ENCODE peak calls at places on chromosomes 7 and 10, in nine cellular contexts. E is neural progenitor cell; U is stomach; L is suprapubic skin; P is mucosa of descending colon; H is dorsolateral prefrontal cortex; B is left lung; R is CD8-positive, alpha-beta memory T cell; F is coronary artery. A is an unnamed sample.
A peak's percentile ranks its signal among the peaks of the same experiment; 100 is the strongest.

GRCh38 chr10:70481831-70482530 is 3.4 kb downstream of the PALD1 start:
- DNase-seq in E (no peak), F (no peak), P (no peak), B (peak; percentile 47), H (no peak), U (no peak), L (no peak), R (no peak), A (peak; percentile 90)

GRCh38 chr7:98686466-98687080 is 69.5 kb downstream of the NPTX2 start:
- DNase-seq in B (no peak), L (no peak), P (no peak), E (no peak), U (no peak), F (no peak), R (no peak), H (no peak), A (no peak)

GRCh38 chr10:96501985-96502384 is 11.7 kb downstream of the TLL2 start:
- DNase-seq in H (no peak), E (no peak), P (no peak), F (no peak), L (no peak), R (no peak), B (no peak), U (no peak), A (no peak)

GRCh38 chr7:43220250-43220649 is 107.8 kb downstream of the HECW1 start:
- DNase-seq in U (no peak), F (no peak), P (no peak), B (no peak), H (no peak), E (no peak), L (no peak), R (no peak), A (no peak)

GRCh38 chr7:537911-538634 is 18.4 kb upstream of the PDGFA start:
- DNase-seq in R (no peak), F (no peak), H (no peak), B (peak; percentile 92), L (no peak), P (peak; percentile 95), U (peak; percentile 73), E (no peak), A (peak; percentile 75)

GRCh38 chr7:12423355-12423994 is 19.8 kb upstream of the VWDE start:
- DNase-seq in H (no peak), L (no peak), R (no peak), F (no peak), P (no peak), U (no peak), E (no peak), B (no peak), A (no peak)

GRCh38 chr10:49817845-49818244 is 55.7 kb upstream of the OGDHL start:
- DNase-seq in E (no peak), B (no peak), L (no peak), P (no peak), F (no peak), R (no peak), U (no peak), H (no peak), A (no peak)

GRCh38 chr10:7478727-7479457 is 68.1 kb upstream of the SFMBT2 start:
- DNase-seq in L (no peak), H (no peak), E (no peak), P (no peak), U (no peak), B (no peak), F (no peak), R (no peak), A (no peak)

GRCh38 chr10:84126785-84127167 is 12.5 kb upstream of the GHITM start:
- DNase-seq in R (no peak), H (no peak), F (no peak), B (no peak), E (no peak), U (no peak), P (no peak), L (no peak), A (no peak)

GRCh38 chr7:47786557-47787248 is 161.6 kb downstream of the PKD1L1 start:
- DNase-seq in H (no peak), L (peak; percentile 75), F (peak; percentile 84), E (peak; percentile 34), R (no peak), U (no peak), P (peak; percentile 70), B (peak; percentile 76), A (peak; percentile 77)

GRCh38 chr10:12819071-12819470 is 182.4 kb downstream of the CCDC3 start:
- DNase-seq in U (no peak), E (peak; percentile 37), L (no peak), R (no peak), H (no peak), B (no peak), F (no peak), P (no peak), A (no peak)

GRCh38 chr7:18593602-18594279 is 98.2 kb downstream of the HDAC9 start:
- DNase-seq in B (no peak), H (no peak), E (no peak), P (no peak), R (no peak), U (no peak), F (no peak), L (no peak), A (no peak)

GRCh38 chr7:18590744-18591340 is 95.3 kb downstream of the HDAC9 start:
- DNase-seq in B (no peak), P (no peak), R (no peak), L (no peak), H (no peak), E (peak; percentile 28), F (no peak), U (no peak), A (no peak)

DNA sequence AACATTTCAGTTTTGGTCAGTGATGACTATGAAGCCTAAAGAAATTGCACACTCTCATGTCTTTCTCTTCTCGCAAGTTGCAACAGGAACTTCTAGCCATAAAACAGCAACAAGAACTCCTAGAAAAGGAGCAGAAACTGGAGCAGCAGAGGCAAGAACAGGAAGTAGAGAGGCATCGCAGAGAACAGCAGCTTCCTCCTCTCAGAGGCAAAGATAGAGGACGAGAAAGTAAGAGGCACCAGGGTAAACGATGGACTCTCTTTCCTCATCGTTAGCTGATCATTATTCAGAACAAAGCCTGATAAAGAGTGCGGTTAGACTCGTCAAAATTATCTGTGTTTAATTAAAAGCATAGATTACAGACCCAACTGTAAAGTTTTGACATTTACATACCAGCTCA is 94.7 kb downstream of the HDAC9 start:
- DNase-seq in B (no peak), P (no peak), H (no peak), U (no peak), E (no peak), F (no peak), L (no peak), R (no peak), A (no peak)
- H3K4me3 ChIP-seq in B (no peak overlapping the region), P (no peak overlapping the region), H (no peak overlapping the region), U (no peak overlapping the region), E (no peak overlapping the region), F (no peak overlapping the region), L (no peak overlapping the region), R (no peak overlapping the region), A (no peak overlapping the region)

GRCh38 chr7:5692112-5692844 is 89.2 kb downstream of the RNF216 start:
- DNase-seq in R (no peak), F (peak; percentile 94), B (no peak), P (peak; percentile 72), E (no peak), L (peak; percentile 93), U (peak; percentile 37), H (peak; percentile 61), A (peak; percentile 93)

GRCh38 chr7:5692845-5693278 is 88.6 kb downstream of the RNF216 start:
- DNase-seq in R (no peak), B (no peak), L (no peak), E (no peak), P (no peak), U (no peak), H (no peak), F (no peak), A (no peak)

GRCh38 chr7:5690931-5691461 is 90.5 kb downstream of the RNF216 start:
- DNase-seq in H (no peak), F (no peak), E (no peak), L (no peak), U (no peak), B (no peak), R (peak; percentile 9), P (no peak), A (peak; percentile 61)

GRCh38 chr7:5689716-5690115 is 91.7 kb downstream of the RNF216 start:
- DNase-seq in B (no peak), L (no peak), U (no peak), F (no peak), E (no peak), H (no peak), P (peak; percentile 30), R (no peak), A (no peak)

GRCh38 chr7:5691536-5692090 is 89.8 kb downstream of the RNF216 start:
- DNase-seq in L (no peak), R (no peak), P (no peak), E (no peak), H (no peak), B (no peak), U (no peak), F (no peak), A (no peak)
- H3K4me3 ChIP-seq in L (no peak overlapping the region), R (no peak overlapping the region), P (no peak overlapping the region), E (no peak overlapping the region), H (no peak overlapping the region), B (no peak overlapping the region), U (no peak overlapping the region), F (peak overlapping the region; percentile 64), A (peak overlapping the region; percentile 14)

DNA sequence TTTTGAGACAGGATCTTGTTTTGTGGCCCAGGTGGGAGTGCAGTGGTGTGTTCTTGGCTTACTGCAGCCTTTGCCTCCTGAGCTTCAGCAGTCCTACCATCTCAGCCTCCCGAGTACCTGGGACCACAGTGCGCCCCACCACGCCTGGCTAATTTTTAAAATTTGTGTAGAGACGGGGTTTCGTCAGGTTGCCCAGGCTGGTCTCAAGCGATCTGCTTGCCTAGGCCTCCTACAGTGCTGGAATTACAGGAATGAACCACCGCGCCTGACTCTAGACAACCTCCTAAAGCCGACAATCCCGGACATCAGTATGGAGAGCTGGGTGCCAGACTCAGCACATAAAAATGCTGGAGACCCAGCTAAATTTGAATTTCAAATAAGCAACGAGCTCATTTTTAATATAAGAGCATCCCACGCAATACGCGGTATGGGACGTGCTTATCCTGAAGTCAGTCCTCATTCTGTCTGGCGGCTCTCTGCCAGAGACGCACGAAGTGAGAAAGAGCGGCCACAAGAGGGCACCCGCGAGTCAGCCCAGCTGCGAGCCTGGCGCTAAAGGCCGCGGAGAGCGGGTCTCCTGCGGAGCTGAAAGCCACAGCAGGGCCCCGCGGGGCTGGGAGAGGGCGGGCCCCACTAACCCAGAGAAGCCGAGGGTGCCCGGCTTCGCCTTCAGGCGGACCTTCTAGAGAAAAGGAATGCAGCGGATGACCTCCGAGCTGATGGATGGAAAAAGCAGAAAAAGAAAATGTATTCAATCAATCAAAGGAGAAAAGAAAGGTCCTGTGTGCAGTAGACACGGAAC is 7.1 kb downstream of the CALY start:
- DNase-seq in L (no peak), R (peak; percentile 81), U (peak; percentile 91), F (no peak), H (peak; percentile 86), E (peak; percentile 93), P (peak; percentile 80), B (peak; percentile 97), A (peak; percentile 87)
- H3K4me3 ChIP-seq in L (peak overlapping the region; percentile 17), R (no peak overlapping the region), U (peak overlapping the region; percentile 33), F (peak overlapping the region; percentile 27), H (peak overlapping the region; percentile 35), E (peak overlapping the region; percentile 36), P (no peak overlapping the region), B (peak overlapping the region; percentile 13), A (no peak overlapping the region)

DNA sequence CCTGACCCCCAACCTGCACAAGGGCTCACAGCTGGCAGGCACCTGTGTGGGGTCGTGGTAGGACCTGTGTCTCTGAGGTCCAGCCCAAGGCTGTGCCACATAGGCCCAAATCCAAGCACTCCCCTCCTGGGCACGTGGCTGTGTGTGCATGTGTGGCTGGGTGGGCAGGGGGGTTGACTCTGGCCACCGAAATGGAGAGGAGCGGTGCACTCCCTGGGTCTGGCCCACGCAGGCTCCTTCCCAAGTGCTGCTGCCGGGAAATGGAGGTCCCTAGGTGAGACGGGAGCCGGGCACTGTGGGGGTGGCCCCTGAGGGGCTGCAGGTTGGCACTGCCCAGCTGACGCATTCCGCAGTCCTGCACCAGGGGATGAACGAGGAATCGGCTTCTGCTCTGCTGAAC is 528.1 kb downstream of the DNAJB6 start:
- DNase-seq in B (no peak), H (no peak), U (no peak), P (no peak), R (no peak), L (no peak), E (no peak), F (no peak), A (no peak)
- H3K4me3 ChIP-seq in B (no peak overlapping the region), H (no peak overlapping the region), U (no peak overlapping the region), P (no peak overlapping the region), R (no peak overlapping the region), L (no peak overlapping the region), E (no peak overlapping the region), F (no peak overlapping the region), A (no peak overlapping the region)

A was measured in right cardiac atrium.